ENCODE peak calls at places on chromosomes 7 and 10, in four cellular contexts. H is MCF 10A, N is BJ, J is fibroblast of lung. T is an unnamed sample.

GRCh38 chr7:158324397-158325360 is 262.9 kb downstream of the PTPRN2 start:
- DNase-seq in J (no peak), H (peak), N (no peak), T (no peak)

GRCh38 chr7:36372156-36372555 is 17.5 kb upstream of the ANLN start:
- DNase-seq in N (peak), H (no peak), J (peak), T (no peak)

GRCh38 chr10:72426982-72427381 is 72.3 kb upstream of the DNAJB12 start:
- DNase-seq in N (no peak), J (no peak), H (no peak), T (peak)

GRCh38 chr7:90474284-90475210 is 5.1 kb downstream of the PTTG1IP2 start:
- DNase-seq in H (peak), N (peak), J (peak), T (no peak)

GRCh38 chr7:2205036-2205780 is 27.5 kb downstream of the MAD1L1 start:
- DNase-seq in N (no peak), H (no peak), J (peak), T (no peak)

GRCh38 chr7:2613926-2614613 is 17.7 kb upstream of the TTYH3 start:
- DNase-seq in J (no peak), N (no peak), H (peak), T (no peak)

GRCh38 chr10:71783917-71784678 is 10.8 kb upstream of the VSIR start:
- DNase-seq in N (no peak), J (no peak), H (no peak), T (no peak)

GRCh38 chr7:113267271-113267670 is 148.9 kb upstream of the SMIM30 start:
- DNase-seq in N (no peak), J (peak), H (peak), T (no peak)

GRCh38 chr10:61869772-61870520 is 31.6 kb upstream of the ARID5B start:
- DNase-seq in J (peak), N (peak), H (peak), T (no peak)

GRCh38 chr7:56287429-56288138 is 171.4 kb upstream of the NUPR2 start:
- DNase-seq in J (no peak), H (no peak), N (no peak), T (no peak)

GRCh38 chr7:121132940-121133339 is 144.4 kb downstream of the CPED1 start:
- DNase-seq in N (no peak), J (no peak), H (no peak), T (no peak)

GRCh38 chr7:20598479-20599419 is 16.7 kb upstream of the ABCB5 start:
- DNase-seq in H (peak), N (no peak), J (peak), T (no peak)

GRCh38 chr7:115191506-115191905 is 269.6 kb downstream of the MDFIC start:
- DNase-seq in H (no peak), N (no peak), J (no peak), T (no peak)

GRCh38 chr7:72321081-72321480 is 91.1 kb downstream of the CALN1 start:
- DNase-seq in N (no peak), H (no peak), J (no peak), T (no peak)

GRCh38 chr10:128599030-128599429 is 472.8 kb upstream of the MKI67 start:
- DNase-seq in H (no peak), J (no peak), N (no peak), T (no peak)

GRCh38 chr7:84073476-84073875 is 121.1 kb downstream of the SEMA3A start:
- DNase-seq in H (peak), N (no peak), J (peak), T (no peak)

GRCh38 chr10:3178070-3178469 is 5.5 kb upstream of the PITRM1 start:
- DNase-seq in J (no peak), N (no peak), H (no peak), T (no peak)

GRCh38 chr7:6578114-6579084 is 1.1 kb downstream of the ZDHHC4 start:
- DNase-seq in J (peak), N (no peak), H (no peak), T (no peak)

GRCh38 chr10:100267237-100268104 is at the start of gene CWF19L1:
- DNase-seq in H (peak), N (peak), J (peak), T (peak)

GRCh38 chr10:5043716-5044115 is 40.1 kb upstream of the AKR1C2 start:
- DNase-seq in H (peak), N (no peak), J (no peak), T (no peak)

GRCh38 chr10:125092564-125093031 is 67.8 kb downstream of the CTBP2 start:
- DNase-seq in J (no peak), N (no peak), H (no peak), T (no peak)

GRCh38 chr7:155524018-155524556 is 22.3 kb downstream of the CNPY1 start:
- DNase-seq in N (no peak), H (no peak), J (no peak), T (no peak)
- TF ChIP-seq CTCF in N (no peak), H (no peak), J (no peak), T (no peak)

DNA sequence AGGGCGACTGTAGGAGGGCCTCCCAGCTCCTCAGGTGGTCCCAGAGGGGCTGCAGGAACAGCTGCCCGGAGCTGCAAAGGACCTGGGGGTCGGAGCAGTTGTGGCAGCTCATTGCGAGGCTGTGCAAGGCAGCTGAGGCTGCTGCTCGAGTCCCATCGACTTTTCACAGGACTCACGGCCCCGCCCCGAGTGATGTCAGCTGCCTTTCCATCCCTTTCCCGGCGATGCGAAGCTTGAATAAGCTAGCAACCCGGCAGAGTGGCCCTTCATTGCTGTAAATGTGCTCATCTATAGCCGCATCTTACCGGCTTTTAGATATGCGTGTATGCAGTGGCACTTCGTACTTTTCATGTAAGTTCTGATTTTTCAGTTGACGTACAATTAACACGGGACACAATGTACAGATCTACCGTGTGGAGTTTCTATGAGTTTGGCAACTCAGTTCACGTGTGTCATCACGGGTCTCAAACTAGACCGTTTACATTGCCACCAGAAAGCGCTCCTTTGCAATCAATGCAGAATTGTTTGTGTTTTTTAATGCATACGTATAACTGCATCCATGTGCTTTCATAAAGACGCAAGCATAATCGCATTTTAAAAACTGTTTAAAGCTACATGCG is at the start of gene CH25H:
- DNase-seq in N (no peak), H (peak), J (peak), T (peak)
- TF ChIP-seq CTCF in N (no peak), H (no peak), J (no peak), T (no peak)

DNA sequence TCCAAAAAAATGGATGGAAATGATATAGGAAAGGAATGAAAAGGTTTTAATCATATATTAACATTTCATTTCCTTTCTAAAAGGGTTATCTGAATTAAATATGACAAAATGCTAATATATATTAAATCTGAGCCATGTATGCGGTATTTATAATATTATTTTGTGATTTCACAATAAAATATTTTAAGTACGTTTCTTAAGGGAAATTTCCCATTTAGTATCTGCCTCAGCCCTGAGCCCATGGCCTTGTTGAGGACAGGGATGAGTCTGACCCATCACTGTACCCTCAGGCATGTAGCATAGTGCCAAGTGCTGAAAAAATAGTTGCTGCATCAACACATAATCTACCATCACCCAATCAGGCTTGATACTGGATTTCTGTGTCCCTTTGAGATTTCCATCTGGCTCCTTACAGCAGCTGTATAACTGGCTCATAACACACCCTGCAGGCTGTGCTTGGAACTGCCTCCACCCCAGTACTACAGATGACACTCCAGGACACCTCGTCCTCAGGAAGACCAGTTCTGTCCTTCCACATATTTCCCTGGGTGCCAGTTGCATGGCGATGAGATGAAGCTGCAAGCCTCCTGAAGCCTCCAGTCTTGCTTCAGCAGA is 59.4 kb upstream of the ASAH2 start:
- DNase-seq in H (peak), N (no peak), J (no peak), T (peak)
- TF ChIP-seq CTCF in H (peak), N (no peak), J (peak), T (peak)

DNA sequence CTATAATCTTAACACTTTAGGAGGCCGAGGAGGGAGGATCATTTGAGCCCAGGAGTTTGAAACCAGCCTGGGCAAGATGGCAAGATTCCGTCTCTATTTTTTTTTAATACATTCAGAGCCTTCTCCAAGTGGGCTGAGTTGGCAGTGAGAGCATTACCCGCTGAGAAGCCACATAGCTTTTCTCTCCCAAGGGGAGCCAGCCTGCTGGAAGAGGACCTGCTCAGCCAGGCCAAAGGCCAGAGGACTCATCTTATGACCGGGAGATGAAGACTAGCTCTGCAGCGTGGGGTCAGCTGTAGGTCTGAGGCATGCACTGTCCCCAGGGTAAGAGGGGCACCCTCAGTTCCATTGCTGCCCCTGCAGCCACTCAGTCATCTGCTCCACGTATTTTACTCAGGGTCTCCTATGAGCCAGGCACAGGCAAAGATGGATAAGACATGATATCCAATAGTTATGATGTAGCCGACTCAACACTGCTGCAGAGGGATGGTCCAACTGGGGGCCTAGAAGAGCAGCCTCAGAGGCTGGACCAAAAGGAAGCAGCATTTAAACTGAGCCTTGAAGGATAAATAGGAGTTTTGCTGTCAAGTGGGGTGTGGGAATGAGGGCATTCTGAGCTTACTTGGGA is 1.8 kb upstream of the MARVELD1 start:
- DNase-seq in H (no peak), J (no peak), N (no peak), T (no peak)
- TF ChIP-seq CTCF in H (no peak), J (no peak), N (no peak), T (no peak)

GRCh38 chr7:73921623-73922528 is 60.9 kb downstream of the TMEM270 start:
- DNase-seq in H (no peak), J (no peak), N (no peak), T (no peak)
- TF ChIP-seq CTCF in H (no peak), J (no peak), N (no peak), T (no peak)

DNA sequence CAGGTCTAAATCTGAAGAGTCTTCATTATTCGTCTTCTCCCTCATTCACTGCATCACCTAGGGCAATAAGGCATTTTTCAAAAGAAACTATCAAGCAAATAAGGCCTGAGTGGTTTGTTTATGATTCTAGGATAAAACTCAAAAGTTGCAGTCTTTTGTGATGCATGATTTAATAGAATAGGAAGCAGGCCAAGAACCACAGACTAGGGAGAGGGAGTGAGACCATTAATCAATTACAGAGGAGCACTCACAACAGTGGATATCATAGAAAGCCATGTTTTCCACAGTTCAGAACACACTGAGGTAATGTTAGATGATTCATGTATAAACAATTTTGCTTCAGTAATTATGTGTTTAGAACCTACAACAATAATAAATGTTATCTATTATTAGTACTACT is 87.8 kb upstream of the LRRTM3 start:
- DNase-seq in J (peak), N (peak), H (no peak), T (no peak)
- TF ChIP-seq CTCF in J (no peak), N (no peak), H (no peak), T (no peak)

GRCh38 chr10:119608316-119609155 is 11.8 kb upstream of the TIAL1 start:
- DNase-seq in N (no peak), J (peak), H (peak), T (peak)
- TF ChIP-seq CTCF in N (peak), J (peak), H (peak), T (no peak)

GRCh38 chr7:147249956-147250355 is 1133.4 kb downstream of the CNTNAP2 start:
- DNase-seq in J (no peak), H (no peak), N (no peak), T (no peak)
- TF ChIP-seq CTCF in J (no peak), H (no peak), N (no peak), T (no peak)

DNA sequence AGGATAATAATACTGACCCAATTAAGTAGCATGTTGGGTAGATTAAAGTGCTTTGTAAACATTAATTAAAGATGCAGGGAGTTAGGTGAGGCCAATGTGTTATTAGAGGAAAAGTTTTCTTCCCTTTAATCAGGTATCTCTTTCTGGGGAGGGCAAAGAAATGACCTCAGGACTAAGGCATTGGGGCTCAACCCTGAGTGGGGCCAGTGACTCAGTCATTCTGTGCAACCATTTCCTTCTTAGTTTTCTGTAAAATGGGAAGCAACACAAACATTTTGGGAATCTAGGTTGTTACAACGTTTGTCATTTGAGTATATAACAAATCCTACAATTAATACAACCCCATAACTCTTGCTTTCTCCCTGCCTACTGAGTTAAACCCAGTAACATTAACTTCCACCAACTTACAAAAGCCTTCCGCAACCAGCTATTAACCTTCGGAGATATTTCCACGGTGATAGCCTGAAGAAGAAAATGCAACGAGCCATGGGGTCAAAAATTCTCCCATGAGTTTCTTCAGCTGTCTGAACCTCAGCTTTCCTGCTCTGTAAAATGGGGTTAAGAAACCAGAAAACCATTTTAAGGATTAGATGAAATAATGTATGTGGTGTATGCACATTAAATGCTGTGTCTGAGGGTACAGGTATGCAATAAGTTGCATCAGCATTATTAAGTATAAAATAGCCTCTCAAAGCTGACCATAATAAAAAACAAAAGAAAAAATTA is 962 bp upstream of the PROSER2 start:
- DNase-seq in H (no peak), N (no peak), J (no peak), T (no peak)
- TF ChIP-seq CTCF in H (no peak), N (no peak), J (no peak), T (no peak)

T was measured in glutamatergic neuron.